ENCODE peak calls at places on chromosome 9, in four cellular contexts. One of them, this sample, is unnamed.

GRCh38 chr9:129247285-129248153 is 69.5 kb upstream of the IER5L start:
- DNase-seq in A549: no peak
- DNase-seq in GM12878: no peak
- DNase-seq in HepG2: no peak
- DNase-seq in this sample: no peak

GRCh38 chr9:136850866-136851775 is 1.0 kb upstream of the MAMDC4 start:
- DNase-seq in GM12878: no peak
- DNase-seq in A549: no peak
- DNase-seq in HepG2: no peak
- DNase-seq in this sample: no peak

GRCh38 chr9:80285325-80285724 is 713.6 kb downstream of the TLE4 start:
- DNase-seq in A549: no peak
- DNase-seq in GM12878: no peak
- DNase-seq in HepG2: no peak
- DNase-seq in this sample: no peak

GRCh38 chr9:134059661-134060395 is 8.0 kb downstream of the BRD3 start:
- DNase-seq in HepG2: no peak
- DNase-seq in GM12878: peak
- DNase-seq in A549: no peak
- DNase-seq in this sample: no peak

GRCh38 chr9:21965401-21965951 is 28.7 kb downstream of the CDKN2A start:
- DNase-seq in HepG2: peak
- DNase-seq in GM12878: no peak
- DNase-seq in A549: no peak
- DNase-seq in this sample: no peak

GRCh38 chr9:100474950-100475276 is 2.0 kb downstream of the TMEFF1 start:
- DNase-seq in HepG2: no peak
- DNase-seq in A549: no peak
- DNase-seq in GM12878: no peak
- DNase-seq in this sample: no peak

GRCh38 chr9:70679845-70680244 is 265.4 kb upstream of the KLF9 start:
- DNase-seq in GM12878: no peak
- DNase-seq in A549: no peak
- DNase-seq in HepG2: no peak
- DNase-seq in this sample: no peak

GRCh38 chr9:27549196-27549737 is 19.7 kb upstream of the MOB3B start:
- DNase-seq in HepG2: no peak
- DNase-seq in A549: no peak
- DNase-seq in GM12878: no peak
- DNase-seq in this sample: no peak

GRCh38 chr9:122464633-122465567 is 12.8 kb downstream of the OR1J1 start:
- DNase-seq in A549: peak
- DNase-seq in HepG2: peak
- DNase-seq in GM12878: peak
- DNase-seq in this sample: peak

GRCh38 chr9:82332774-82333152 is 344.2 kb downstream of the SPATA31D1 start:
- DNase-seq in HepG2: no peak
- DNase-seq in A549: no peak
- DNase-seq in GM12878: no peak
- DNase-seq in this sample: no peak

GRCh38 chr9:131739192-131739961 is 499 bp downstream of the RAPGEF1 start:
- DNase-seq in GM12878: no peak
- DNase-seq in HepG2: no peak
- DNase-seq in A549: no peak
- DNase-seq in this sample: peak

GRCh38 chr9:137524161-137524560 is 26.0 kb downstream of the PNPLA7 start:
- DNase-seq in GM12878: no peak
- DNase-seq in HepG2: no peak
- DNase-seq in A549: no peak
- DNase-seq in this sample: no peak

GRCh38 chr9:97934321-97935115 is 3.5 kb downstream of the HEMGN start:
- DNase-seq in GM12878: no peak
- DNase-seq in HepG2: no peak
- DNase-seq in A549: no peak
- DNase-seq in this sample: no peak

GRCh38 chr9:26746357-26747072 is 146.1 kb downstream of the CAAP1 start:
- DNase-seq in A549: peak
- DNase-seq in GM12878: peak
- DNase-seq in HepG2: peak
- DNase-seq in this sample: peak

GRCh38 chr9:89277043-89277442 is 34.0 kb upstream of the CKS2 start:
- DNase-seq in GM12878: no peak
- DNase-seq in A549: no peak
- DNase-seq in HepG2: no peak
- DNase-seq in this sample: no peak

GRCh38 chr9:34399729-34400128 is 23.0 kb upstream of the MYORG start:
- DNase-seq in GM12878: no peak
- DNase-seq in HepG2: no peak
- DNase-seq in A549: no peak
- DNase-seq in this sample: no peak

GRCh38 chr9:16787724-16788123 is 82.7 kb downstream of the BNC2 start:
- DNase-seq in HepG2: no peak
- DNase-seq in A549: no peak
- DNase-seq in GM12878: no peak
- DNase-seq in this sample: no peak

GRCh38 chr9:89887286-89887685 is 282.5 kb downstream of the GADD45G start:
- DNase-seq in HepG2: no peak
- DNase-seq in A549: no peak
- DNase-seq in GM12878: no peak
- DNase-seq in this sample: no peak

GRCh38 chr9:108476574-108476973 is 379.2 kb downstream of the ACTL7B start:
- DNase-seq in GM12878: no peak
- DNase-seq in HepG2: no peak
- DNase-seq in A549: no peak
- DNase-seq in this sample: no peak

GRCh38 chr9:105007143-105007542 is 79.2 kb upstream of the ABCA1 start:
- DNase-seq in A549: peak
- DNase-seq in GM12878: no peak
- DNase-seq in HepG2: no peak
- DNase-seq in this sample: no peak

GRCh38 chr9:135151905-135152304 is 64.4 kb downstream of the OLFM1 start:
- DNase-seq in A549: no peak
- DNase-seq in GM12878: no peak
- DNase-seq in HepG2: no peak
- DNase-seq in this sample: no peak

GRCh38 chr9:33082538-33083326 is 6.3 kb upstream of the SMU1 start:
- DNase-seq in HepG2: no peak
- DNase-seq in GM12878: no peak
- DNase-seq in A549: no peak
- DNase-seq in this sample: no peak
- TF ChIP-seq CHD4 in HepG2: no peak
- TF ChIP-seq CHD4 in GM12878: no peak
- TF ChIP-seq CHD4 in A549: no peak
- TF ChIP-seq CHD4 in this sample: no peak

DNA sequence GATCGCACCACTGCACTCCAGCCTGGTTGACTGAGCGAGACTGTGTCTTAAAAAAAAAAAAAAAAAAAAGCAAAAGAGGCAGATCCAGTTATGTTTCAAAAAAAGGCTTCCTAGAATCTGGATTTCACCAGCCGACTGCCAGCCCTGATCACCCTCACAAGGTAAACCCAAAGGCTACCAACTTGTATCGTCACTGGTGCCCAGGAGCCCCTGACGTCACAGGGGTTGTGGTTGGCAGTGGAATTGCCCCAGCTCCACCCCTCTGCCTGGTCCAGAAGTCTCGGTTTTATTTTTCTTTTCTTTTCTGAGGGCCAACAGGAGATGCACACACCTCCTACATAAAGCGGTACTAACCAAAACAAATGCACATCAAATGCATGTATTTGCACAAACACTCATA is 6.0 kb upstream of the LMX1B start:
- DNase-seq in GM12878: no peak
- DNase-seq in A549: no peak
- DNase-seq in HepG2: no peak
- DNase-seq in this sample: no peak
- TF ChIP-seq CHD4 in GM12878: no peak
- TF ChIP-seq CHD4 in A549: no peak
- TF ChIP-seq CHD4 in HepG2: no peak
- TF ChIP-seq CHD4 in this sample: no peak

DNA sequence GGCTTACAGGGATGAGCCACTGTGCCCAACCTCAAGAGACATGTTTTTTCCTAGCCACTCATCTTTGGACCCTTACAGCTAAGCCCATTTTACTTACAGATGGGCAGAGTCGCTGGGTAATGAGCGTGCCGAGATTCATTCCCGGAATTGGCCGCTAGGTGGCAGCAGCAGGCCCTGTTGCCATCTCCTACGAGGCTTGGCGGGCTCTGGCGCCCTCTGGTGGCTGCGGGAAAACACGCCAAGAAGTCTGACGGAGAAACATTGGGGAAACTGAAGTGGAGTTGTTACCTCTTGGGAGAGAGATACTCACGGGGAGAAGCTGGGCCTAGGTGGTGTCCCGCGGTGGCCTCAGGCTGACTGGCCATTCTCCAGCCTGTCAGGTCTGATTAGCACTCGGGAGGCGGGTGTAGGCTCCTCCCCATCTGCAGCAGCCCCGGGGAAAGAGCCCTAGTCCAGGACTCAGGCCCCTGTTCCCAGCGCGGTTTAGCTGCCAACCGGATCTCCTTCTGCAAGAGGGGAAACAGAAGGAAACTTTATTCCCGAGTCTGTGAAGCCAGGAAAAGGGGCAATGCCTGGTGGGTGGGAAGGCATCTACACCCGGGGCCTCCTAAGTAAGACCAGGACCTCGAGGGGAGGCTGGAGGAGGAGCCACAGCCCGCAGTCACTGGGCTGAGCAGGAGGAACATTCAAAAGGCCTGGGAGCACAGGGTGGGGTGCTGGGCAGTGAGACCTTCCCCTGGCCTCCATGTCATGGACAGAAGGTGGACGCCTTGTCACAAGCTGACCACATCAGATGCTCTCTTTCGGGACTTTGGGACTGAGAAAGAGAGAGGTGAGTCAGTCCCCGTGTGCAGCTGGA is 9.7 kb downstream of the PTGES2 start:
- DNase-seq in GM12878: no peak
- DNase-seq in A549: peak
- DNase-seq in HepG2: peak
- DNase-seq in this sample: peak
- TF ChIP-seq CHD4 in GM12878: no peak
- TF ChIP-seq CHD4 in A549: no peak
- TF ChIP-seq CHD4 in HepG2: no peak
- TF ChIP-seq CHD4 in this sample: no peak

DNA sequence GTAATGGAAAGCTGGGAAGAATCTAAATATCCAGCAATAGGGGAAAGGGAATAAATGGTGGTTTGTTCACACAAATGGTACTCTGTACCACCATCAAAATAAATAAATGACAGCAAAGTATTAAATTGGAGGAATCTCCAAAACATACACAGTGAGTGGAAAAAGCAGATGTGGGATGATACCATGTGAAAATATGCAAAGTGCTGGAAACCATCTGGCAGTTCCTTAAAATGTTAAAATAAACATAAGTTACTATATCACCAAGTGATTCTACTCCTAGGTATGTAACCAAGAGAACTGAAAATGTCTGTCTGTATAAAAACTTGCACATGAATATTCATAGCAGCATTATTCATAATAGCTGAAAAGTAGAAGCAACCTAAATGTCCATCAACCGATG is 41.9 kb upstream of the TEX48 start:
- DNase-seq in A549: no peak
- DNase-seq in GM12878: no peak
- DNase-seq in HepG2: no peak
- DNase-seq in this sample: no peak
- TF ChIP-seq CHD4 in A549: no peak
- TF ChIP-seq CHD4 in GM12878: no peak
- TF ChIP-seq CHD4 in HepG2: no peak
- TF ChIP-seq CHD4 in this sample: no peak

This sample was measured in K562.